ENCODE peak calls at places on chromosomes 4 and X, in six cellular contexts. T is NCI-H1930, S is BJ, V is AML-193, U is adipocyte, C is HT1080. L is an unnamed sample.

GRCh38 chr4:111045992-111046391 is 423.1 kb upstream of the PITX2 start:
- DNase-seq in C (no peak), U (no peak), S (no peak), V (no peak), T (no peak), L (no peak)

GRCh38 chr4:140426610-140427103 is 791 bp downstream of the CLGN start:
- DNase-seq in U (no peak), S (no peak), V (peak), T (peak), C (peak), L (peak)

GRCh38 chrX:700936-701335 is 70.3 kb downstream of the SHOX start:
- DNase-seq in U (no peak), V (no peak), T (no peak), S (no peak), C (no peak), L (no peak)

GRCh38 chr4:107248571-107248970 is 212.5 kb upstream of the DKK2 start:
- DNase-seq in T (no peak), V (no peak), S (no peak), C (peak), U (no peak), L (no peak)

GRCh38 chr4:102594000-102594399 is 92.8 kb downstream of the NFKB1 start:
- DNase-seq in T (no peak), C (no peak), U (no peak), V (no peak), S (no peak), L (no peak)

GRCh38 chrX:1531106-1531890 is 5.7 kb downstream of the P2RY8 start:
- DNase-seq in U (no peak), S (no peak), C (no peak), T (no peak), V (no peak), L (no peak)

GRCh38 chrX:79080131-79080530 is 64.4 kb upstream of the GPR174 start:
- DNase-seq in T (no peak), S (no peak), U (peak), V (no peak), C (no peak), L (no peak)

GRCh38 chr4:10917475-10918103 is 233.0 kb upstream of the CLNK start:
- DNase-seq in C (no peak), U (no peak), T (peak), S (no peak), V (no peak), L (peak)